ENCODE peak calls at places on chromosome 17, in seven cellular contexts. X, C, P, M, Q, I and B are unnamed samples.

GRCh38 chr17:72514888-72515287 is 394.1 kb downstream of the SOX9 start:
- DNase-seq in P (peak; percentile 93), Q (no peak), M (no peak), I (no peak), C (no peak), X (no peak), B (no peak)

GRCh38 chr17:80294653-80295052 is 34.0 kb downstream of the RNF213 start:
- DNase-seq in Q (no peak), X (no peak), M (no peak), I (no peak), P (no peak), C (no peak), B (no peak)

GRCh38 chr17:44914148-44914547 is 1.2 kb downstream of the GFAP start:
- DNase-seq in I (no peak), P (no peak), C (no peak), Q (no peak), X (no peak), M (no peak), B (no peak)

GRCh38 chr17:54015734-54016133 is 193.0 kb downstream of the KIF2B start:
- DNase-seq in C (no peak), X (no peak), Q (no peak), M (no peak), P (no peak), I (no peak), B (no peak)

GRCh38 chr17:70168044-70168978 is 1.0 kb upstream of the KCNJ2 start:
- DNase-seq in Q (no peak), P (peak; percentile 70), X (peak; percentile 50), C (peak; percentile 80), I (peak; percentile 31), M (no peak), B (peak; percentile 56)

GRCh38 chr17:65730711-65731169 is 169.3 kb upstream of the AXIN2 start:
- DNase-seq in I (no peak), C (no peak), M (no peak), Q (no peak), X (peak; percentile 17), P (no peak), B (no peak)

GRCh38 chr17:13616031-13616430 is 14.3 kb upstream of the HS3ST3A1 start:
- DNase-seq in I (no peak), Q (no peak), X (no peak), M (no peak), C (no peak), P (no peak), B (no peak)

GRCh38 chr17:82939213-82940030 is 99.6 kb upstream of the ZNF750 start:
- DNase-seq in Q (no peak), M (no peak), P (no peak), I (no peak), C (no peak), X (peak; percentile 3), B (no peak)

GRCh38 chr17:47707056-47707791 is 13.3 kb downstream of the TBKBP1 start:
- DNase-seq in I (no peak), X (no peak), Q (no peak), P (no peak), M (peak; percentile 32), C (no peak), B (no peak)

GRCh38 chr17:42849451-42850157 is 1.4 kb upstream of the AOC3 start:
- DNase-seq in Q (no peak), M (no peak), I (no peak), X (no peak), P (no peak), C (no peak), B (peak; percentile 49)

GRCh38 chr17:67375761-67376160 is 1.3 kb upstream of the PITPNC1 start:
- DNase-seq in C (no peak), X (no peak), I (no peak), M (no peak), Q (no peak), P (no peak), B (no peak)

GRCh38 chr17:18933102-18934058 is 18.6 kb upstream of the SLC5A10 start:
- DNase-seq in P (no peak), M (no peak), I (no peak), Q (no peak), C (no peak), X (no peak), B (no peak)

GRCh38 chr17:17508641-17509591 is 12.7 kb upstream of the RASD1 start:
- DNase-seq in C (no peak), Q (no peak), P (no peak), I (no peak), M (no peak), X (peak; percentile 9), B (no peak)

GRCh38 chr17:47338026-47338425 is 14.3 kb downstream of the EFCAB13 start:
- DNase-seq in Q (no peak), I (no peak), M (no peak), P (no peak), X (no peak), C (no peak), B (no peak)

GRCh38 chr17:81553616-81554181 is 1.5 kb upstream of the FAAP100 start:
- DNase-seq in I (peak; percentile 67), M (no peak), X (no peak), Q (peak; percentile 16), C (peak; percentile 71), P (peak; percentile 97), B (peak; percentile 78)

GRCh38 chr17:80817861-80818260 is 173.8 kb upstream of the CHMP6 start:
- DNase-seq in P (peak; percentile 19), I (no peak), C (no peak), Q (no peak), X (no peak), M (no peak), B (no peak)

GRCh38 chr17:4479982-4480751 is 18.5 kb upstream of the SPNS2 start:
- DNase-seq in X (no peak), I (no peak), Q (no peak), M (no peak), C (no peak), P (no peak), B (no peak)

GRCh38 chr17:75610103-75610984 is 22.7 kb downstream of the MYO15B start:
- DNase-seq in C (peak; percentile 90), M (peak; percentile 56), Q (no peak), I (no peak), X (no peak), P (no peak), B (no peak)

GRCh38 chr17:27293359-27293897 is 486 bp upstream of the WSB1 start:
- DNase-seq in X (peak; percentile 34), Q (no peak), I (peak; percentile 44), M (no peak), C (no peak), P (no peak), B (no peak)

GRCh38 chr17:29555840-29556239 is 11.0 kb downstream of the ABHD15 start:
- DNase-seq in X (no peak), C (peak; percentile 70), Q (no peak), M (peak; percentile 92), P (no peak), I (no peak), B (no peak)

GRCh38 chr17:60049936-60050335 is 28.8 kb downstream of the HEATR6 start:
- DNase-seq in M (no peak), X (no peak), P (no peak), I (no peak), C (no peak), Q (no peak), B (no peak)

GRCh38 chr17:29760771-29761682 is 138.3 kb upstream of the CORO6 start:
- DNase-seq in X (peak; percentile 94), I (peak; percentile 77), Q (no peak), M (peak; percentile 60), C (peak; percentile 88), P (peak; percentile 64), B (peak; percentile 87)

GRCh38 chr17:71791311-71791710 is 329.5 kb upstream of the SOX9 start:
- DNase-seq in Q (no peak), C (no peak), X (no peak), I (no peak), M (no peak), P (no peak), B (no peak)

GRCh38 chr17:2624292-2624731 is 30.9 kb downstream of the PAFAH1B1 start:
- DNase-seq in I (no peak), M (no peak), X (no peak), Q (no peak), P (no peak), C (no peak), B (no peak)

GRCh38 chr17:65204001-65204400 is 66.8 kb downstream of the RGS9 start:
- DNase-seq in M (no peak), P (no peak), I (no peak), X (no peak), Q (no peak), C (no peak), B (no peak)

GRCh38 chr17:70136131-70136530 is 33.2 kb upstream of the KCNJ2 start:
- DNase-seq in Q (no peak), I (no peak), C (no peak), X (no peak), P (no peak), M (no peak), B (no peak)

GRCh38 chr17:77375108-77375507 is 234.3 kb downstream of the SEC14L1 start:
- DNase-seq in Q (no peak), I (peak; percentile 36), C (no peak), M (no peak), P (no peak), X (no peak), B (no peak)

GRCh38 chr17:953767-954166 is 25.8 kb downstream of the NXN start:
- DNase-seq in X (no peak), P (no peak), M (no peak), C (no peak), I (no peak), Q (no peak), B (no peak)
- H3K27ac ChIP-seq in X (peak overlapping the region; percentile 67), P (no peak overlapping the region), M (no peak overlapping the region), C (peak overlapping the region; percentile 66), I (peak overlapping the region; percentile 69), Q (no peak overlapping the region), B (no peak overlapping the region)

GRCh38 chr17:5715478-5715877 is 131.2 kb upstream of the NLRP1 start:
- DNase-seq in Q (no peak), C (no peak), X (no peak), I (no peak), P (no peak), M (no peak), B (no peak)

GRCh38 chr17:5718751-5719150 is 134.4 kb upstream of the NLRP1 start:
- DNase-seq in C (no peak), I (no peak), M (no peak), X (no peak), P (no peak), Q (no peak), B (no peak)

GRCh38 chr17:5714993-5715392 is 130.7 kb upstream of the NLRP1 start:
- DNase-seq in P (no peak), C (no peak), M (no peak), I (no peak), X (no peak), Q (no peak), B (no peak)

GRCh38 chr17:5719976-5720375 is 135.7 kb upstream of the NLRP1 start:
- DNase-seq in Q (no peak), P (peak; percentile 30), X (no peak), I (no peak), M (no peak), C (no peak), B (no peak)
- TF ChIP-seq CTCF in Q (no peak), P (no peak), X (no peak), I (no peak), M (no peak), C (no peak), B (no peak)

GRCh38 chr17:35766903-35767510 is 6.3 kb downstream of the C17orf50 start:
- DNase-seq in X (no peak), M (no peak), C (peak; percentile 58), I (no peak), P (no peak), Q (no peak), B (no peak)
- H3K4me3 ChIP-seq in X (no peak overlapping the region), M (no peak overlapping the region), C (no peak overlapping the region), I (no peak overlapping the region), P (no peak overlapping the region), Q (no peak overlapping the region), B (no peak overlapping the region)

GRCh38 chr17:1447061-1447460 is 9.0 kb downstream of the CRK start:
- DNase-seq in I (no peak), C (no peak), Q (no peak), M (no peak), P (no peak), X (no peak), B (no peak)
- H3K27ac ChIP-seq in I (no peak overlapping the region), C (no peak overlapping the region), Q (no peak overlapping the region), M (no peak overlapping the region), P (no peak overlapping the region), X (peak overlapping the region; percentile 42), B (no peak overlapping the region)